ENCODE peak calls at places on chromosomes 16 and 17, in eight cellular contexts. One of them, this sample, is unnamed.

GRCh38 chr16:79334127-79334526 is 266.4 kb downstream of the MAF start:
- DNase-seq in WTC11: peak; percentile 73
- DNase-seq in H9: peak; percentile 46
- DNase-seq in pancreas: no peak
- DNase-seq in glutamatergic neuron: peak; percentile 44
- DNase-seq in heart right ventricle: no peak
- DNase-seq in cardiac muscle cell: peak; percentile 24
- DNase-seq in spleen: no peak
- DNase-seq in this sample: no peak

GRCh38 chr16:85347213-85347591 is 234.9 kb upstream of the CIBAR2 start:
- DNase-seq in WTC11: peak; percentile 77
- DNase-seq in glutamatergic neuron: no peak
- DNase-seq in spleen: no peak
- DNase-seq in H9: peak; percentile 71
- DNase-seq in pancreas: peak; percentile 65
- DNase-seq in heart right ventricle: no peak
- DNase-seq in cardiac muscle cell: peak; percentile 34
- DNase-seq in this sample: no peak

GRCh38 chr16:87463722-87464690 is 28.8 kb downstream of the ZCCHC14 start:
- DNase-seq in heart right ventricle: peak; percentile 71
- DNase-seq in glutamatergic neuron: no peak
- DNase-seq in cardiac muscle cell: no peak
- DNase-seq in spleen: no peak
- DNase-seq in H9: no peak
- DNase-seq in WTC11: no peak
- DNase-seq in pancreas: no peak
- DNase-seq in this sample: no peak

GRCh38 chr17:17979778-17980177 is 7.1 kb downstream of the DRC3 start:
- DNase-seq in pancreas: no peak
- DNase-seq in spleen: no peak
- DNase-seq in glutamatergic neuron: no peak
- DNase-seq in WTC11: no peak
- DNase-seq in cardiac muscle cell: no peak
- DNase-seq in H9: no peak
- DNase-seq in heart right ventricle: no peak
- DNase-seq in this sample: no peak

GRCh38 chr17:3773511-3773910 is 27.5 kb downstream of the ITGAE start:
- DNase-seq in WTC11: no peak
- DNase-seq in glutamatergic neuron: no peak
- DNase-seq in cardiac muscle cell: no peak
- DNase-seq in H9: no peak
- DNase-seq in pancreas: no peak
- DNase-seq in spleen: peak; percentile 22
- DNase-seq in heart right ventricle: no peak
- DNase-seq in this sample: no peak

GRCh38 chr17:61862975-61863800 is at the start of gene BRIP1:
- DNase-seq in heart right ventricle: peak; percentile 90
- DNase-seq in spleen: peak; percentile 95
- DNase-seq in cardiac muscle cell: peak; percentile 96
- DNase-seq in WTC11: peak; percentile 94
- DNase-seq in pancreas: peak; percentile 89
- DNase-seq in H9: peak; percentile 99
- DNase-seq in glutamatergic neuron: peak; percentile 92
- DNase-seq in this sample: peak; percentile 80

GRCh38 chr16:73126453-73126853 is 78.5 kb upstream of the ZFHX3 start:
- DNase-seq in WTC11: no peak
- DNase-seq in pancreas: no peak
- DNase-seq in glutamatergic neuron: no peak
- DNase-seq in cardiac muscle cell: no peak
- DNase-seq in H9: no peak
- DNase-seq in heart right ventricle: peak; percentile 6
- DNase-seq in spleen: no peak
- DNase-seq in this sample: no peak

GRCh38 chr17:66673668-66674276 is 161.1 kb upstream of the CACNG5 start:
- DNase-seq in pancreas: no peak
- DNase-seq in WTC11: peak; percentile 54
- DNase-seq in heart right ventricle: peak; percentile 46
- DNase-seq in cardiac muscle cell: peak; percentile 71
- DNase-seq in glutamatergic neuron: peak; percentile 56
- DNase-seq in spleen: no peak
- DNase-seq in H9: peak; percentile 66
- DNase-seq in this sample: no peak

GRCh38 chr17:72166040-72166439 is 45.2 kb downstream of the SOX9 start:
- DNase-seq in heart right ventricle: no peak
- DNase-seq in glutamatergic neuron: no peak
- DNase-seq in H9: peak; percentile 55
- DNase-seq in WTC11: peak; percentile 14
- DNase-seq in spleen: no peak
- DNase-seq in cardiac muscle cell: no peak
- DNase-seq in pancreas: no peak
- DNase-seq in this sample: no peak

GRCh38 chr16:81889896-81890634 is 111.0 kb downstream of the PLCG2 start:
- DNase-seq in WTC11: peak; percentile 70
- DNase-seq in pancreas: no peak
- DNase-seq in heart right ventricle: peak; percentile 45
- DNase-seq in cardiac muscle cell: peak; percentile 74
- DNase-seq in spleen: no peak
- DNase-seq in H9: peak; percentile 79
- DNase-seq in glutamatergic neuron: peak; percentile 62
- DNase-seq in this sample: no peak

GRCh38 chr17:39740357-39741111 is 2.8 kb downstream of the GRB7 start:
- DNase-seq in WTC11: peak; percentile 78
- DNase-seq in glutamatergic neuron: no peak
- DNase-seq in spleen: peak; percentile 60
- DNase-seq in pancreas: no peak
- DNase-seq in heart right ventricle: no peak
- DNase-seq in cardiac muscle cell: no peak
- DNase-seq in H9: peak; percentile 96
- DNase-seq in this sample: peak; percentile 32

GRCh38 chr17:6456321-6456720 is 12.1 kb downstream of the PIMREG start:
- DNase-seq in cardiac muscle cell: no peak
- DNase-seq in WTC11: no peak
- DNase-seq in spleen: peak; percentile 51
- DNase-seq in pancreas: no peak
- DNase-seq in heart right ventricle: no peak
- DNase-seq in glutamatergic neuron: no peak
- DNase-seq in H9: no peak
- DNase-seq in this sample: no peak
- TF ChIP-seq CTCF in cardiac muscle cell: no peak
- TF ChIP-seq CTCF in WTC11: no peak
- TF ChIP-seq CTCF in spleen: no peak
- TF ChIP-seq CTCF in pancreas: no peak
- TF ChIP-seq CTCF in heart right ventricle: no peak
- TF ChIP-seq CTCF in glutamatergic neuron: no peak
- TF ChIP-seq CTCF in H9: no peak
- TF ChIP-seq CTCF in this sample: no peak

GRCh38 chr17:82384730-82385429 is 13.3 kb downstream of the UTS2R start:
- DNase-seq in cardiac muscle cell: no peak
- DNase-seq in heart right ventricle: peak; percentile 38
- DNase-seq in H9: peak; percentile 64
- DNase-seq in spleen: no peak
- DNase-seq in pancreas: peak; percentile 88
- DNase-seq in WTC11: no peak
- DNase-seq in glutamatergic neuron: peak; percentile 45
- DNase-seq in this sample: no peak
- TF ChIP-seq CTCF in cardiac muscle cell: no peak
- TF ChIP-seq CTCF in heart right ventricle: no peak
- TF ChIP-seq CTCF in H9: peak; percentile 33
- TF ChIP-seq CTCF in spleen: no peak
- TF ChIP-seq CTCF in pancreas: no peak
- TF ChIP-seq CTCF in WTC11: no peak
- TF ChIP-seq CTCF in glutamatergic neuron: no peak
- TF ChIP-seq CTCF in this sample: no peak

DNA sequence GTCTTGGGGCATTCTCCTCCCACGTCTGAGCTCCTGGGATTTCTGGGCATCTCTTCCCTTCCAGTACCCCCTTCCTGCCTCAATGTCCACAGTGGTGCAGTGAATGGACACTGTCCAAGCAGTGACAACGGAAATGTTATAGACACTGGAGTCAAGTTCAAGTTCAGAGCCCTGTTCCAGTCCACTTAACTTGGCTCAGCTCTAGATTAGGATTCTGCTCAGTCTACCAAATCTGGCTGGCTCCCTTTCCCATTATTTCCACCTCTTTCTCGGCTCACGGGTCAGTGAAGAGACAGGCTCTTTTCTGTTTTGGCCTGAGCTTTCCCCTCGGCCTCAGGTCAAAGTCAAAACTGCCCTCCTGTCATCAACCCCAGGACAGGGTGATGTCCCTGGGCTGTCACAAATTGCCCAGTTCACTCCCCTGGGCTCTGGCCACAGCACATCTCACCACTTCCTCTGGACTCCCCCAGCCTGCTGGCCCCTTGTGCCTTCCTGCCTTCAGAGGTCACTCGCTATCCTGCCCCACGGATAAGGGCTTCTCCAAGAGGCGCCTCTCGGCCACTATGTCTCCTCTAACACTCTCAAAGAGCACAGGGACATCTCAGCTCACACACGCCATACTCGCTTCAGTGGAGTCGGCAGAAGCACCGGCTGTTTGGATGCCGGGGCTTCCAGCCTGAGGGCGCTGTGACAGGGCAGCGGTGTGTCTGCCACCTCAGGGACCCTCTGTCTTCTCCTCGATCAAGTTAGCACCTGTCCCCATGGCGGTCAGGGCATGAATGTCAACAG is 17.7 kb upstream of the MRPL38 start:
- DNase-seq in WTC11: no peak
- DNase-seq in heart right ventricle: no peak
- DNase-seq in glutamatergic neuron: no peak
- DNase-seq in spleen: no peak
- DNase-seq in H9: no peak
- DNase-seq in pancreas: no peak
- DNase-seq in cardiac muscle cell: peak; percentile 57
- DNase-seq in this sample: no peak
- TF ChIP-seq CTCF in WTC11: no peak
- TF ChIP-seq CTCF in heart right ventricle: no peak
- TF ChIP-seq CTCF in glutamatergic neuron: no peak
- TF ChIP-seq CTCF in spleen: no peak
- TF ChIP-seq CTCF in H9: no peak
- TF ChIP-seq CTCF in pancreas: no peak
- TF ChIP-seq CTCF in cardiac muscle cell: no peak
- TF ChIP-seq CTCF in this sample: no peak

GRCh38 chr16:1561836-1562235 is 28.4 kb downstream of the TMEM204 start:
- DNase-seq in heart right ventricle: no peak
- DNase-seq in WTC11: no peak
- DNase-seq in spleen: no peak
- DNase-seq in H9: no peak
- DNase-seq in cardiac muscle cell: no peak
- DNase-seq in glutamatergic neuron: no peak
- DNase-seq in pancreas: no peak
- DNase-seq in this sample: no peak

GRCh38 chr16:1565083-1565805 is 31.8 kb downstream of the TMEM204 start:
- DNase-seq in WTC11: no peak
- DNase-seq in pancreas: no peak
- DNase-seq in spleen: no peak
- DNase-seq in cardiac muscle cell: no peak
- DNase-seq in heart right ventricle: no peak
- DNase-seq in glutamatergic neuron: no peak
- DNase-seq in H9: no peak
- DNase-seq in this sample: no peak

GRCh38 chr16:1561266-1561665 is 27.8 kb downstream of the TMEM204 start:
- DNase-seq in spleen: no peak
- DNase-seq in heart right ventricle: no peak
- DNase-seq in cardiac muscle cell: no peak
- DNase-seq in pancreas: no peak
- DNase-seq in glutamatergic neuron: no peak
- DNase-seq in WTC11: no peak
- DNase-seq in H9: no peak
- DNase-seq in this sample: no peak

GRCh38 chr16:1563786-1564185 is 30.3 kb downstream of the TMEM204 start:
- DNase-seq in glutamatergic neuron: no peak
- DNase-seq in cardiac muscle cell: no peak
- DNase-seq in pancreas: no peak
- DNase-seq in H9: no peak
- DNase-seq in spleen: no peak
- DNase-seq in heart right ventricle: no peak
- DNase-seq in WTC11: no peak
- DNase-seq in this sample: no peak

GRCh38 chr16:1564325-1564724 is 30.9 kb downstream of the TMEM204 start:
- DNase-seq in WTC11: no peak
- DNase-seq in glutamatergic neuron: peak; percentile 57
- DNase-seq in cardiac muscle cell: no peak
- DNase-seq in H9: no peak
- DNase-seq in heart right ventricle: no peak
- DNase-seq in spleen: no peak
- DNase-seq in pancreas: no peak
- DNase-seq in this sample: no peak
- TF ChIP-seq CTCF in WTC11: no peak
- TF ChIP-seq CTCF in glutamatergic neuron: no peak
- TF ChIP-seq CTCF in cardiac muscle cell: peak; percentile 30
- TF ChIP-seq CTCF in H9: no peak
- TF ChIP-seq CTCF in heart right ventricle: peak; percentile 50
- TF ChIP-seq CTCF in spleen: peak; percentile 43
- TF ChIP-seq CTCF in pancreas: no peak
- TF ChIP-seq CTCF in this sample: no peak

GRCh38 chr16:9105189-9105588 is 13.7 kb downstream of the HAPSTR1 start:
- DNase-seq in H9: no peak
- DNase-seq in cardiac muscle cell: no peak
- DNase-seq in glutamatergic neuron: no peak
- DNase-seq in pancreas: no peak
- DNase-seq in heart right ventricle: no peak
- DNase-seq in spleen: no peak
- DNase-seq in WTC11: no peak
- DNase-seq in this sample: no peak

GRCh38 chr16:9102943-9103342 is 11.5 kb downstream of the HAPSTR1 start:
- DNase-seq in heart right ventricle: no peak
- DNase-seq in glutamatergic neuron: no peak
- DNase-seq in H9: no peak
- DNase-seq in pancreas: no peak
- DNase-seq in cardiac muscle cell: no peak
- DNase-seq in WTC11: no peak
- DNase-seq in spleen: no peak
- DNase-seq in this sample: no peak

GRCh38 chr16:9102379-9102778 is 10.9 kb downstream of the HAPSTR1 start:
- DNase-seq in cardiac muscle cell: no peak
- DNase-seq in heart right ventricle: no peak
- DNase-seq in glutamatergic neuron: no peak
- DNase-seq in spleen: no peak
- DNase-seq in H9: no peak
- DNase-seq in pancreas: no peak
- DNase-seq in WTC11: no peak
- DNase-seq in this sample: no peak

GRCh38 chr16:9107025-9107970 is 15.9 kb downstream of the HAPSTR1 start:
- DNase-seq in WTC11: no peak
- DNase-seq in heart right ventricle: no peak
- DNase-seq in pancreas: no peak
- DNase-seq in glutamatergic neuron: no peak
- DNase-seq in H9: no peak
- DNase-seq in spleen: no peak
- DNase-seq in cardiac muscle cell: no peak
- DNase-seq in this sample: no peak

DNA sequence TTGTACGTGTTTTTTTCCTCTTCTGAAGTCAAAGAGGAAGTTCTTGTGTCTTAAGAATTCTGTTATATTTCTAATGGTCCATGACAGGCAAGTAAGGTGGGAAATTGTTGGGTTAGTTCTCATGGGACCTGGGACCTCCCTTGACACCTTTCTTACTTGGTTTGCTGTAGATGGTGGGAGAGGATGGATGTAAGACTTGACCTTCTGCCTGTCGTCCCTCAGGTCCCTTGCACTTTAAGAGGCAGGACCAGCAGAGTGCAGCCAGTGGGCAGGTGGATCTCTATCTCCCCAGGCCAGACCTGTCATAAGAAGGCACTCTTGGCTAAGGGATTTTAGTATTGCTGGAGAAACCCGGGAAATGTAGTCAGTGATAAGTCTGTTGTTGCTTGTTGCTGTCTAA is 12.1 kb downstream of the HAPSTR1 start:
- DNase-seq in cardiac muscle cell: no peak
- DNase-seq in pancreas: no peak
- DNase-seq in spleen: no peak
- DNase-seq in heart right ventricle: no peak
- DNase-seq in glutamatergic neuron: no peak
- DNase-seq in WTC11: no peak
- DNase-seq in H9: no peak
- DNase-seq in this sample: no peak
- TF ChIP-seq CTCF in cardiac muscle cell: no peak
- TF ChIP-seq CTCF in pancreas: no peak
- TF ChIP-seq CTCF in spleen: no peak
- TF ChIP-seq CTCF in heart right ventricle: no peak
- TF ChIP-seq CTCF in glutamatergic neuron: no peak
- TF ChIP-seq CTCF in WTC11: no peak
- TF ChIP-seq CTCF in H9: no peak
- TF ChIP-seq CTCF in this sample: no peak